ENCODE peak calls at places on chromosomes 4 and X, in seven cellular contexts. O is MM.1S, W is PC-3, A is hepatocyte, T is HCT116, U is GM23248, L is GM23338. E is an unnamed sample.

GRCh38 chr4:37760840-37761239 is 65.6 kb upstream of the PGM2 start:
- DNase-seq in A (no peak), O (no peak), L (no peak), W (no peak), T (no peak), U (no peak), E (no peak)

GRCh38 chr4:150224896-150225591 is 146.8 kb downstream of the DCLK2 start:
- DNase-seq in O (no peak), U (peak), W (peak), A (no peak), T (no peak), L (peak), E (peak)

GRCh38 chr4:108527729-108528128 is 92.6 kb upstream of the RPL34 start:
- DNase-seq in L (no peak), U (no peak), W (no peak), O (peak), A (no peak), T (no peak), E (no peak)

GRCh38 chr4:130395871-130396270 is 1299.9 kb downstream of the C4orf33 start:
- DNase-seq in T (no peak), W (peak), U (peak), L (no peak), O (no peak), A (no peak), E (no peak)

GRCh38 chr4:16259531-16260246 is 33.4 kb upstream of the TAPT1 start:
- DNase-seq in L (no peak), W (no peak), U (peak), A (no peak), O (no peak), T (no peak), E (no peak)

GRCh38 chr4:107689912-107690587 is 30.0 kb downstream of the PAPSS1 start:
- DNase-seq in A (peak), O (no peak), U (peak), W (peak), L (no peak), T (peak), E (no peak)

GRCh38 chrX:84160736-84161135 is 27.3 kb downstream of the RPS6KA6 start:
- DNase-seq in L (no peak), T (no peak), O (no peak), U (no peak), W (peak), A (no peak), E (no peak)

GRCh38 chr4:78602334-78602733 is 50.8 kb downstream of the ANXA3 start:
- DNase-seq in U (no peak), L (no peak), A (no peak), W (no peak), T (no peak), O (peak), E (no peak)

GRCh38 chr4:86596802-86597201 is 2.7 kb downstream of the PTPN13 start:
- DNase-seq in O (no peak), T (peak), W (peak), A (peak), U (peak), L (no peak), E (no peak)

GRCh38 chr4:25343671-25344070 is 31.1 kb downstream of the ZCCHC4 start:
- DNase-seq in U (peak), T (no peak), W (peak), A (no peak), O (no peak), L (no peak), E (no peak)

GRCh38 chr4:103786014-103786413 is 66.2 kb upstream of the TACR3 start:
- DNase-seq in U (peak), O (peak), W (peak), A (peak), T (peak), L (peak), E (peak)

GRCh38 chr4:76896731-76897521 is 1.0 kb downstream of the SOWAHB start:
- DNase-seq in O (peak), A (peak), T (no peak), L (peak), W (peak), U (peak), E (peak)

GRCh38 chr4:75637176-75637575 is 6.8 kb upstream of the CDKL2 start:
- DNase-seq in W (no peak), O (no peak), A (no peak), T (no peak), L (no peak), U (peak), E (no peak)

GRCh38 chr4:79402452-79402851 is 5.6 kb downstream of the GK2 start:
- DNase-seq in L (peak), A (no peak), T (no peak), W (no peak), O (no peak), U (no peak), E (no peak)

GRCh38 chrX:96564595-96564994 is 120.0 kb upstream of the DIAPH2 start:
- DNase-seq in A (no peak), W (no peak), T (no peak), U (peak), O (no peak), L (no peak), E (no peak)

GRCh38 chr4:56655209-56655626 is 25.9 kb downstream of the HOPX start:
- DNase-seq in L (peak), O (no peak), T (no peak), U (peak), W (peak), A (peak), E (peak)
- TF ChIP-seq EZH2 in L (peak), O (no peak), T (no peak), U (peak), W (no peak), A (peak), E (no peak)

GRCh38 chrX:106917830-106918500 is 2.2 kb upstream of the CLDN2 start:
- DNase-seq in A (no peak), W (peak), T (peak), U (peak), O (no peak), L (no peak), E (no peak)

GRCh38 chrX:106912864-106913263 is 7.3 kb upstream of the CLDN2 start:
- DNase-seq in T (no peak), A (no peak), W (peak), L (no peak), O (no peak), U (peak), E (no peak)
- TF ChIP-seq EZH2phosphoT487 in T (no peak), A (no peak), W (no peak), L (no peak), O (no peak), U (no peak), E (no peak)

GRCh38 chr4:173151496-173151895 is 17.1 kb upstream of the GALNT7 start:
- DNase-seq in W (no peak), O (no peak), A (no peak), L (no peak), T (no peak), U (no peak), E (no peak)

GRCh38 chr4:173152104-173152503 is 16.5 kb upstream of the GALNT7 start:
- DNase-seq in W (no peak), T (no peak), A (no peak), O (no peak), U (no peak), L (peak), E (peak)

DNA sequence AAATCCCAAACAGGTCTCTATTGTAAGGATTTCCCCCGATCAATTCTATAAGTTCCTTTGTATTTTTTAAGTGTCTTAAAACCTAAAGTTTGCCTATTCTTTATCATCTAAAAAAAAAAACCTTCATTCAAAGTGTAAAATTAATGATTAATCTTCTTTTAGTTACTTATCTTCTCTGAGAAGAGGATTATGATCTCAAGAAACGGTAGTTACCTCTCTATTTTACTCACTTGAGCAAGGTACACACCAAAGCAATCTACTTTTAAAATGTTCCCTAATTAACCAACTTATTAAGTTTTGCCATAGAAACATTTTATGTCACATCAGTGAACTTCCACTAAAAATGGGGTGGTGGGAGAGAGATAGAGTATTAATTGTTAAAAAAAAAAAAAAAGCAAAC is 15.2 kb upstream of the GALNT7 start:
- DNase-seq in A (no peak), T (no peak), U (no peak), L (no peak), W (no peak), O (no peak), E (no peak)
- H3K27ac ChIP-seq in A (peak), T (no peak), U (no peak), L (no peak), W (no peak), O (no peak), E (no peak)

GRCh38 chrX:137164329-137164728 is 130.5 kb upstream of the GPR101 start:
- DNase-seq in T (no peak), W (no peak), L (no peak), A (no peak), U (no peak), O (no peak), E (no peak)
- TF ChIP-seq EZH2 in T (no peak), W (no peak), L (no peak), A (no peak), U (no peak), O (no peak), E (no peak)

GRCh38 chr4:186760576-186760975 is 36.9 kb upstream of the FAT1 start:
- DNase-seq in T (no peak), L (no peak), U (peak), W (peak), A (no peak), O (no peak), E (no peak)
- TF ChIP-seq EZH2phosphoT487 in T (no peak), L (no peak), U (no peak), W (no peak), A (no peak), O (no peak), E (no peak)

GRCh38 chr4:155889036-155889793 is 14.3 kb upstream of the TDO2 start:
- DNase-seq in W (peak), T (no peak), O (no peak), A (peak), U (peak), L (no peak), E (no peak)
- H3K27ac ChIP-seq in W (no peak), T (no peak), O (no peak), A (peak), U (peak), L (no peak), E (no peak)

GRCh38 chrX:25007059-25008053 is 8.4 kb downstream of the ARX start:
- DNase-seq in T (no peak), W (no peak), A (no peak), U (no peak), O (no peak), L (peak), E (peak)
- TF ChIP-seq EZH2 in T (no peak), W (peak), A (peak), U (peak), O (no peak), L (peak), E (peak)

GRCh38 chr4:85265234-85265633 is 209.7 kb upstream of the ARHGAP24 start:
- DNase-seq in W (no peak), U (no peak), T (no peak), O (no peak), L (no peak), A (no peak), E (no peak)
- TF ChIP-seq EZH2phosphoT487 in W (no peak), U (no peak), T (no peak), O (no peak), L (no peak), A (no peak), E (no peak)